ENCODE peak calls at places on chromosomes 5 and 9, in six cellular contexts. G, O, X, H, F and L are unnamed samples.
A peak's percentile ranks its signal among the peaks of the same experiment; 100 is the strongest.

GRCh38 chr9:94817291-94818195 is 91.0 kb downstream of the AOPEP start:
- DNase-seq in X (no peak), O (no peak), F (no peak), H (no peak), G (no peak), L (no peak)

GRCh38 chr5:150046031-150046430 is 40.3 kb downstream of the CSF1R start:
- DNase-seq in X (no peak), F (no peak), O (no peak), G (no peak), H (no peak), L (no peak)

GRCh38 chr5:67588389-67588788 is 391.8 kb upstream of the CD180 start:
- DNase-seq in H (no peak), G (no peak), O (no peak), F (no peak), X (no peak), L (no peak)

GRCh38 chr5:8913522-8913921 is 632.4 kb downstream of the SEMA5A start:
- DNase-seq in G (no peak), F (no peak), O (no peak), X (no peak), H (no peak), L (no peak)

GRCh38 chr9:131546336-131547084 is 1.2 kb downstream of the PRRT1B start:
- DNase-seq in F (no peak), G (peak; percentile 35), X (no peak), O (no peak), H (no peak), L (no peak)

GRCh38 chr9:121085661-121086060 is 10.9 kb downstream of the CNTRL start:
- DNase-seq in F (no peak), H (no peak), O (no peak), X (no peak), G (no peak), L (no peak)

GRCh38 chr5:132103380-132103951 is 29.9 kb downstream of the CSF2 start:
- DNase-seq in G (peak; percentile 44), O (peak; percentile 93), H (peak; percentile 84), F (peak; percentile 76), X (peak; percentile 90), L (peak; percentile 74)

GRCh38 chr5:6820851-6821479 is 107.7 kb downstream of the TENT4A start:
- DNase-seq in X (no peak), G (peak; percentile 31), H (no peak), F (no peak), O (peak; percentile 4), L (no peak)

GRCh38 chr5:154098465-154098864 is 59.7 kb downstream of the MFAP3 start:
- DNase-seq in F (no peak), O (no peak), H (no peak), G (no peak), X (no peak), L (no peak)

GRCh38 chr9:5951686-5952211 is 61.1 kb downstream of the MLANA start:
- DNase-seq in O (peak; percentile 62), F (no peak), H (no peak), X (no peak), G (no peak), L (peak; percentile 29)

GRCh38 chr9:5947912-5948311 is 57.2 kb downstream of the MLANA start:
- DNase-seq in X (no peak), O (no peak), F (no peak), G (no peak), H (no peak), L (no peak)

GRCh38 chr9:5945112-5945511 is 54.4 kb downstream of the MLANA start:
- DNase-seq in H (no peak), O (no peak), F (no peak), G (no peak), X (no peak), L (no peak)

GRCh38 chr9:5953743-5954707 is 61.4 kb downstream of the RANBP6 start:
- DNase-seq in X (no peak), G (no peak), H (no peak), O (peak; percentile 61), F (no peak), L (no peak)

GRCh38 chr9:5949103-5949699 is 58.5 kb downstream of the MLANA start:
- DNase-seq in F (no peak), H (no peak), G (no peak), O (peak; percentile 8), X (no peak), L (no peak)
- H3K4me3 ChIP-seq in F (peak overlapping the region; percentile 43), H (peak overlapping the region; percentile 35), G (no peak overlapping the region), O (no peak overlapping the region), X (no peak overlapping the region), L (no peak overlapping the region)

DNA sequence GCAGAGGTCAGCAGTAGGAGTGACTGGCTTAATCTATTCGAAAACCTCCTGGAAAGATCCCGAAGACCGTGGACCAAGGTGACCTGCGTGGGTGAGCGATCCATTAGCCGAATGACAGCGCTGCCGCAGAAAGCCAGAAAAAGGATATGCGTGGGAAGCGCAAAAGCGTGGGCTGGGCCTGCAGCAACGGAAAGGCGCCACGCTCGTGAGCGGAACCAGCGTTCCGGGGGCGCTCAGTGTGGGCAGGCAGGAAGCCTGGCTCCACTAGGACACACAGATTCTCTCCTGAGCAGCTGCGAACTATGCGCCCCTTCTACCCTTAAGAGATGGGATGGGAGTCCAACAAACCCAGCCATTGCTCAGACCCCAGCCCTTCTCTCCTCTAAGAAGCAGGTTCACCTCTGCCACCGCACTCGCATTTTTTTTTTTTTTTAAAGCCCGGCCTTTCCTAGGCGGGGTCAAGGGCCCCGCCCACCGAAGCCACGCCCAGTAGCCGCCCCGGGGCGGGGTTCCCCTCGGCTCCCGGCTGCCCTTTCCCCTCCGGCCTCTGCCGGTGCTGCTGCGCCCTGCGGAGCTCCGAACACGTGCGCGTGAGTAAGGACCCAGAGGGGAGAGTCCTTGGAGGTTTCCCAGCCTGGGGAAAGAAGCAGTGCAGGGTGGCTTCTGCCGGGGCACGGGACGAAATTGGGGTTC is 19.8 kb upstream of the MATR3 start:
- DNase-seq in G (peak; percentile 93), X (peak; percentile 81), O (peak; percentile 86), H (peak; percentile 89), F (peak; percentile 88), L (peak; percentile 55)
- TF ChIP-seq CTCF in G (peak; percentile 17), X (peak; percentile 33), O (no peak), H (peak; percentile 24), F (peak; percentile 47), L (no peak)

GRCh38 chr5:172946146-172946545 is 13.1 kb upstream of the RPL26L1 start:
- DNase-seq in F (no peak), O (no peak), G (no peak), H (no peak), X (peak; percentile 15), L (no peak)
- H3K27me3 ChIP-seq in F (no peaks in the 10 kb centered on the region), O (no peaks in the 10 kb centered on the region), G (no peaks in the 10 kb centered on the region), H (no peaks in the 10 kb centered on the region), X (no peaks in the 10 kb centered on the region), L (no peaks in the 10 kb centered on the region)

GRCh38 chr9:134625361-134626140 is 16.1 kb upstream of the COL5A1 start:
- DNase-seq in H (no peak), F (no peak), X (peak; percentile 14), O (peak; percentile 25), G (no peak), L (no peak)
- H3K4me3 ChIP-seq in H (no peak overlapping the region), F (no peak overlapping the region), X (no peak overlapping the region), O (no peak overlapping the region), G (no peak overlapping the region), L (no peak overlapping the region)

DNA sequence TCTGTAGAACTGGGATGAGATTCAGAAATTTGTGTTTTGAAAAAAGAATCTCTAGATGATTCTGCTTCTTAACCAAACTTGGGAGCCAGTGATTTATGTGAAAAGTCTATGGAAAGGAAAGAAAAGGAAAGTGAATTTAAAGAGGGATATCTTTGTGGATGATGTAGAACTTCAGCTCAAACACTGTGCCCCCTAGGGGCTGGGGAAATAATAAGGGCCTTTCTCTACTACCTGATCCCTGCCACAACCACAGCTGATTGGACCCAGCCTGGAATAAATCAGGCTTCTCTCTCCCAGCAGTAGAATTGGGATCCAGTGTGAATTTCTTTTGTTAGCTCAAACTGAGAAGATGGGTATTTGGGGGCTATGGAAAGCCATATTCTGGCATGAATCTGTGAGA is 155.0 kb downstream of the PRELID2 start:
- DNase-seq in F (no peak), O (no peak), G (no peak), H (no peak), X (no peak), L (no peak)
- TF ChIP-seq CTCF in F (peak; percentile 27), O (peak; percentile 7), G (no peak), H (peak; percentile 9), X (no peak), L (peak; percentile 11)

GRCh38 chr5:33364406-33364805 is 76.4 kb upstream of the TARS1 start:
- DNase-seq in O (no peak), G (no peak), H (no peak), F (no peak), X (no peak), L (no peak)
- H3K27me3 ChIP-seq in O (no peaks in the 10 kb centered on the region), G (no peaks in the 10 kb centered on the region), H (no peaks in the 10 kb centered on the region), F (no peaks in the 10 kb centered on the region), X (no peaks in the 10 kb centered on the region), L (no peaks in the 10 kb centered on the region)

GRCh38 chr5:123091988-123092583 is 3.0 kb downstream of the PRDM6 start:
- DNase-seq in X (no peak), H (no peak), F (no peak), G (no peak), O (peak; percentile 59), L (no peak)

GRCh38 chr5:123091258-123091987 is 2.4 kb downstream of the PRDM6 start:
- DNase-seq in H (no peak), G (no peak), O (peak; percentile 56), X (no peak), F (no peak), L (no peak)

GRCh38 chr5:123089971-123090640 is 1.1 kb downstream of the PRDM6 start:
- DNase-seq in X (no peak), H (peak; percentile 39), O (no peak), G (no peak), F (peak; percentile 20), L (no peak)

GRCh38 chr5:123089572-123089970 is 530 bp downstream of the PRDM6 start:
- DNase-seq in O (peak; percentile 53), F (peak; percentile 21), X (peak; percentile 34), G (no peak), H (peak; percentile 28), L (no peak)

DNA sequence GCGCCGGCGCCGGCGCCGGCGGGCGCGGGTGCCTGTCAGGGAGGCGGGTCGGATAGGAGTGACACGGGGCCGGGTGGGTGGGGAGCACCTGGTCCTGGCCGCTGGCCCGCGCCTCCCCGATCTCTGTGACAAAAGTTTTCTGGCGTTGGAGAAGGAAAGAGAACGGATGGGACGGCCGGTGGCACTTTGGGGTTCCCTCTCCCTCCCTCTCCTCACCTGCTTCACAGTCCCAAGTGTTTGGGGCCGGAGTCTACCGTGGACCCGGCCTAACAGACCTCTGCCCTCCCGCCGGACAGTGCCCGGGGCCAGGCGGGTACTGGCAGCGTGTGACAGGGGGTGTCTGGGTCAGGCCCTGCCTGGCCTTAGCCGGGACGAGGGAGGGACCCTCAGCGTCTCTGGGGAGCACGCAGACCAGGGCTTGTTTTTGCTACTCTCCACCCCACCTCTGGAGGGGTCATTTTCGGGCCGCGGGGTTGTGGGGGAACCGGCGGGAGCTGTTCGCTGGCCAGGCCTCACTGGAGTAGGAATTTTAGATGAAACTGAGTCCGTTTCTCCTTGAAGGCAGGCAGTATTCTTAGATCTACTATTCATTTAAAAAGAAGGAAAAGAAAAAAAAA is 1.7 kb downstream of the PRDM6 start:
- DNase-seq in G (no peak), O (no peak), F (no peak), X (no peak), H (no peak), L (no peak)
- H3K4me3 ChIP-seq in G (peak overlapping the region; percentile 47), O (peak overlapping the region; percentile 90), F (peak overlapping the region; percentile 77), X (peak overlapping the region; percentile 69), H (peak overlapping the region; percentile 71), L (peak overlapping the region; percentile 73)

GRCh38 chr9:34503406-34503805 is 19.4 kb downstream of the ENHO start:
- DNase-seq in H (no peak), G (no peak), F (no peak), O (no peak), X (no peak), L (no peak)
- TF ChIP-seq CTCF in H (no peak), G (no peak), F (no peak), O (no peak), X (no peak), L (no peak)